ENCODE peak calls at places on chromosomes 4 and X, in five cellular contexts. T, K, J, F and O are unnamed samples.

GRCh38 chr4:80452055-80452454 is 116.5 kb downstream of the CFAP299 start:
- DNase-seq in J (no peak), T (no peak), F (no peak), K (no peak), O (no peak)

GRCh38 chr4:120156115-120156718 is 89.6 kb upstream of the MAD2L1 start:
- DNase-seq in F (peak; percentile 31), K (peak; percentile 32), J (no peak), T (no peak), O (peak; percentile 42)

GRCh38 chr4:123299212-123299651 is 97.4 kb upstream of the SPRY1 start:
- DNase-seq in T (no peak), K (no peak), F (no peak), J (peak; percentile 13), O (no peak)

GRCh38 chr4:189600598-189601435 is 339.9 kb upstream of the FRG1 start:
- DNase-seq in K (no peak), F (no peak), T (no peak), J (no peak), O (peak; percentile 73)

GRCh38 chr4:2091990-2092652 is 33.0 kb downstream of the NAT8L start:
- DNase-seq in F (no peak), J (no peak), K (no peak), T (no peak), O (no peak)

GRCh38 chrX:139126493-139126892 is 404.0 kb upstream of the F9 start:
- DNase-seq in T (peak; percentile 21), K (peak; percentile 21), J (no peak), F (no peak), O (peak; percentile 36)

GRCh38 chr4:180054291-180054690 is 2188.9 kb upstream of the TENM3 start:
- DNase-seq in F (no peak), J (no peak), T (no peak), K (no peak), O (no peak)

GRCh38 chr4:11566440-11567022 is 137.8 kb upstream of the HS3ST1 start:
- DNase-seq in F (no peak), J (no peak), T (no peak), K (no peak), O (no peak)

GRCh38 chr4:20487446-20487845 is 212.8 kb upstream of the PACRGL start:
- DNase-seq in K (no peak), T (no peak), F (no peak), J (no peak), O (no peak)

GRCh38 chr4:54099287-54099958 is 540 bp upstream of the GSX2 start:
- DNase-seq in J (no peak), K (no peak), T (no peak), F (no peak), O (peak; percentile 21)

GRCh38 chr4:145505945-145506344 is 24.3 kb downstream of the SMAD1 start:
- DNase-seq in K (no peak), J (no peak), F (no peak), T (no peak), O (no peak)

GRCh38 chr4:87130985-87131753 is 89.2 kb downstream of the KLHL8 start:
- DNase-seq in K (no peak), J (no peak), T (no peak), F (no peak), O (no peak)

GRCh38 chr4:21811576-21811975 is 137.0 kb downstream of the KCNIP4 start:
- DNase-seq in K (no peak), J (peak; percentile 20), T (no peak), F (no peak), O (no peak)

GRCh38 chr4:16082424-16083216 is 1.2 kb downstream of the PROM1 start:
- DNase-seq in F (no peak), K (peak; percentile 45), J (no peak), T (peak; percentile 69), O (peak; percentile 18)

GRCh38 chr4:38078590-38079381 is 118.6 kb downstream of the PTTG2 start:
- DNase-seq in F (no peak), T (no peak), J (peak; percentile 54), K (peak; percentile 73), O (no peak)

GRCh38 chr4:81769244-81769643 is 297.5 kb upstream of the RASGEF1B start:
- DNase-seq in J (no peak), F (no peak), T (no peak), K (no peak), O (peak; percentile 25)

GRCh38 chr4:101199507-101200285 is 147.6 kb downstream of the PPP3CA start:
- DNase-seq in T (no peak), J (no peak), K (no peak), F (peak; percentile 42), O (no peak)

GRCh38 chr4:52914051-52914605 is 52.0 kb downstream of the RASL11B start:
- DNase-seq in J (peak; percentile 41), F (no peak), T (no peak), K (no peak), O (peak; percentile 62)

GRCh38 chr4:4842476-4843441 is 16.7 kb upstream of the MSX1 start:
- DNase-seq in T (no peak), F (no peak), J (no peak), K (no peak), O (no peak)

GRCh38 chr4:130747842-130748241 is 1651.9 kb downstream of the C4orf33 start:
- DNase-seq in F (peak; percentile 31), T (no peak), J (peak; percentile 4), K (no peak), O (no peak)

GRCh38 chr4:173522160-173522873 is 7.7 kb downstream of the HAND2 start:
- DNase-seq in K (peak; percentile 60), F (no peak), J (peak; percentile 96), T (peak; percentile 73), O (peak; percentile 53)

GRCh38 chr4:3372933-3373465 is 68.8 kb upstream of the HGFAC start:
- DNase-seq in T (peak; percentile 59), K (peak; percentile 38), F (no peak), J (peak; percentile 3), O (peak; percentile 22)

GRCh38 chr4:7526929-7527535 is 92.3 kb upstream of the PSAPL1 start:
- DNase-seq in F (no peak), T (no peak), K (no peak), J (no peak), O (no peak)

GRCh38 chr4:174930895-174931294 is 12.7 kb downstream of the ADAM29 start:
- DNase-seq in K (no peak), T (no peak), J (no peak), F (no peak), O (no peak)

GRCh38 chrX:11787564-11787963 is 29.5 kb downstream of the MSL3 start:
- DNase-seq in F (no peak), J (peak; percentile 16), K (peak; percentile 58), T (peak; percentile 40), O (peak; percentile 1)

GRCh38 chr4:147617841-147618421 is 734 bp downstream of the TMEM184C start:
- DNase-seq in T (no peak), K (no peak), F (no peak), J (no peak), O (no peak)